ENCODE peak calls at places on chromosomes 3 and 15, in eight cellular contexts. F is IMR-90, I is ovary, Y is adrenal gland, R is A549, W is body of pancreas, A is esophagus squamous epithelium, O is tibial nerve. B is an unnamed sample. For H3K4me1, the result is how much of the 10 kb centered on the place peaks cover.

GRCh38 chr15:53811530-53811929 is 52.1 kb upstream of the WDR72 start:
- DNase-seq in F (no peak), I (no peak), Y (no peak), R (no peak), W (no peak), A (no peak), O (no peak), B (no peak)

GRCh38 chr15:43958894-43959330 is 132.1 kb downstream of the WDR76 start:
- DNase-seq in F (peak), I (no peak), Y (peak), R (no peak), W (no peak), A (no peak), O (no peak), B (no peak)

GRCh38 chr15:56042982-56043980 is 49.9 kb upstream of the NEDD4 start:
- DNase-seq in F (no peak), I (no peak), Y (no peak), R (no peak), W (no peak), A (no peak), O (no peak), B (no peak)

GRCh38 chr3:69079269-69080159 is 651 bp downstream of the UBA3 start:
- DNase-seq in F (no peak), I (peak), Y (peak), R (no peak), W (no peak), A (no peak), O (no peak), B (peak)

GRCh38 chr3:169241928-169242751 is 421.4 kb downstream of the MECOM start:
- DNase-seq in F (peak), I (no peak), Y (no peak), R (no peak), W (peak), A (no peak), O (no peak), B (no peak)

GRCh38 chr3:187360523-187361060 is 7.6 kb upstream of the RTP4 start:
- DNase-seq in F (no peak), I (no peak), Y (no peak), R (no peak), W (no peak), A (no peak), O (no peak), B (no peak)

GRCh38 chr3:195895078-195895899 is 13.1 kb downstream of the TNK2 start:
- DNase-seq in F (peak), I (peak), Y (peak), R (peak), W (no peak), A (no peak), O (no peak), B (peak)

GRCh38 chr3:69787436-69788168 is 48.3 kb downstream of the MITF start:
- DNase-seq in F (peak), I (no peak), Y (peak), R (no peak), W (no peak), A (no peak), O (no peak), B (no peak)

GRCh38 chr15:88574062-88574461 is 27.6 kb upstream of the DET1 start:
- DNase-seq in F (no peak), I (no peak), Y (no peak), R (no peak), W (no peak), A (no peak), O (no peak), B (no peak)

GRCh38 chr3:134039161-134039862 is 9.6 kb upstream of the SLCO2A1 start:
- DNase-seq in F (no peak), I (no peak), Y (no peak), R (no peak), W (no peak), A (no peak), O (no peak), B (peak)

GRCh38 chr3:24591661-24592555 is 97.3 kb upstream of the THRB start:
- DNase-seq in F (no peak), I (no peak), Y (no peak), R (no peak), W (no peak), A (no peak), O (no peak), B (no peak)

GRCh38 chr3:128420720-128421438 is 45.8 kb downstream of the DNAJB8 start:
- DNase-seq in F (no peak), I (no peak), Y (no peak), R (no peak), W (no peak), A (no peak), O (no peak), B (no peak)

GRCh38 chr3:32401541-32402052 is 9.9 kb downstream of the CMTM7 start:
- DNase-seq in F (peak), I (peak), Y (peak), R (peak), W (peak), A (peak), O (peak), B (peak)

GRCh38 chr3:9316881-9317341 is 45.9 kb upstream of the THUMPD3 start:
- DNase-seq in F (peak), I (peak), Y (peak), R (no peak), W (peak), A (no peak), O (no peak), B (no peak)

GRCh38 chr15:63312286-63312685 is 34.9 kb downstream of the APH1B start:
- DNase-seq in F (no peak), I (no peak), Y (no peak), R (no peak), W (no peak), A (no peak), O (no peak), B (no peak)
- TF ChIP-seq POLR2A in F (no peak), I (no peak), Y (no peak), R (no peak), W (no peak), A (no peak), O (no peak), B (no peak)

GRCh38 chr3:52469001-52469400 is 13.6 kb downstream of the NISCH start:
- DNase-seq in F (no peak), I (no peak), Y (no peak), R (no peak), W (peak), A (no peak), O (no peak), B (no peak)

GRCh38 chr3:52473031-52473430 is 17.6 kb downstream of the NISCH start:
- DNase-seq in F (no peak), I (no peak), Y (no peak), R (no peak), W (no peak), A (no peak), O (no peak), B (no peak)

GRCh38 chr3:52472239-52472783 is 16.9 kb downstream of the NISCH start:
- DNase-seq in F (no peak), I (no peak), Y (no peak), R (no peak), W (no peak), A (no peak), O (no peak), B (no peak)

GRCh38 chr3:52470920-52471319 is 15.5 kb downstream of the NISCH start:
- DNase-seq in F (no peak), I (no peak), Y (no peak), R (no peak), W (no peak), A (no peak), O (no peak), B (no peak)

DNA sequence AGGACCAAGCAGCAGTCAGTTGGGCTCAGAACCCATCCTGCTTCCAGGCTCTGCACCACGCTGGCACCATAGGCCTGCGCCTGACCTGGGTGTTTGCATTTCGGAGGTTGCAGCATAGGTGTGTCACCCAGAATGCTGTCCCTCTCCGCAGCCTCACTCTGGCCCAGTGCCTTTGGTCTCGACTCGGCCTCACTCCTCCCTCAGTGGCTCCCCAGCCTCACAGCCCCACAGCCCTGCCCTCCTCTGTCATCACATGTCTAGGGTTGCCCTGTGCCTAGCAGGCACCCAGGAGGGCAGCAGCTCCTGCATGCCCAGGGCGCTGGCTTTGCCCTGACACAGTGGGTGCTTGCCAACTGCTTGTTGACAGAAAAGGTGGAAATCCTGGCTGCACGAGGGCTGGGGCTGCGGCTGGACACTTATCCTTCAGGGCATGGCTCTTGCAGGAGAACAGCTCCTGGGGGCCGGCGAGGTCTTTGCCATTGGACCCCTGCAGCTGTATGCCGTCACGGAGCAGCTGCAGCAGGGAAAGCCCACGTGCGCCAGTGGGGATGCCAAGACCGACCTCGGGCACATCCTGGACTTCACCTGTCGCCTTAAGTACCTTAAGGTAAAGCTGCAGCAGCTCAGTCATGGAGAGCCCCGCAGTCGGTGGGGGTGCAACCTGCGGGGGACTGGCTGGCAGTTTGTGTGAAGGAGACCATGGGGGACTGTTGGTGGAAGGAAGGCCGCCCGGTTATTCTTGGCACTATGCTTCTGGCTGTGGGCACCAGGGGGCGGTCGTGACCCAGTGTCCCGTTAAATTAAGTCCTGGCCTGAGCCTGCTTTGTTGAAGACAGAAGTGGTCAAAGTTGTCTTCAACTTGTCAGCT is 16.2 kb downstream of the NISCH start:
- DNase-seq in F (peak), I (peak), Y (peak), R (peak), W (peak), A (no peak), O (peak), B (peak)
- H3K4me3 ChIP-seq in F (no peak), I (no peak), Y (no peak), R (no peak), W (no peak), A (no peak), O (no peak), B (no peak)

DNA sequence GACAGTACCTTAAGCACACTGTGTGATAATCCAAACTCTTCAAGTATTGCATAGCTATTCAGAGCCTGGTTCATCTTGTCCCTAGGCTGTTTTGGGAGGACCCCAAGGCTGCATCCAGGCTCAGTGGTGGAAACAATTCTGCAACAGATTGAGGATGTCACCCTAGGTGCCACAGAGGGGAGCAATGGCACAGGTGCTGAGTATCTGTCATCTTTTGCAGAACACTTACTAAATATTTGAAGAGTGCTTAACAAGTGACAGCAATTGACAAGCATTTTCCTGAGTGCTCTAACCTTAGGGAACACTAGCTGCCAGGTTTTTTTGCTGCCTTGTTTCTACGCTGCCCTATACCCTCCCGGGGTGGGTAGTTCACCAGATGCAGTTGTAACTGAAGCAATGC is 27.7 kb downstream of the STARD5 start:
- DNase-seq in F (no peak), I (no peak), Y (no peak), R (no peak), W (no peak), A (no peak), O (no peak), B (peak)
- H3K4me1 ChIP-seq in F (under half), I (under half), Y (under half), R (under half), W (under half), A (half or more), O (under half), B (half or more)

GRCh38 chr15:65873271-65873670 is 4.0 kb downstream of the RAB11A start:
- DNase-seq in F (no peak), I (no peak), Y (no peak), R (no peak), W (no peak), A (no peak), O (no peak), B (no peak)
- TF ChIP-seq POLR2A in F (no peak), I (no peak), Y (no peak), R (no peak), W (no peak), A (no peak), O (no peak), B (no peak)

GRCh38 chr15:39083213-39083612 is 497.7 kb upstream of the THBS1 start:
- DNase-seq in F (peak), I (no peak), Y (no peak), R (no peak), W (no peak), A (no peak), O (no peak), B (no peak)
- H3K4me3 ChIP-seq in F (no peak), I (no peak), Y (no peak), R (no peak), W (no peak), A (no peak), O (no peak), B (no peak)

GRCh38 chr3:52529376-52530333 is 4.0 kb downstream of the NT5DC2 start:
- DNase-seq in F (peak), I (peak), Y (peak), R (no peak), W (peak), A (no peak), O (no peak), B (no peak)
- H3K4me1 ChIP-seq in F (under half), I (under half), Y (under half), R (under half), W (under half), A (half or more), O (under half), B (under half)

GRCh38 chr3:20071182-20071581 is 30.9 kb downstream of the KAT2B start:
- DNase-seq in F (no peak), I (no peak), Y (no peak), R (no peak), W (no peak), A (no peak), O (no peak), B (no peak)
- TF ChIP-seq POLR2A in F (no peak), I (no peak), Y (no peak), R (no peak), W (no peak), A (no peak), O (no peak), B (no peak)

GRCh38 chr3:79769234-79769633 is 1.4 kb upstream of the ROBO1 start:
- DNase-seq in F (no peak), I (no peak), Y (no peak), R (no peak), W (no peak), A (no peak), O (no peak), B (no peak)

GRCh38 chr3:79767953-79768282 is at the start of gene ROBO1:
- DNase-seq in F (no peak), I (no peak), Y (no peak), R (no peak), W (no peak), A (no peak), O (no peak), B (no peak)

GRCh38 chr3:79767194-79767952 is 425 bp downstream of the ROBO1 start:
- DNase-seq in F (no peak), I (no peak), Y (no peak), R (no peak), W (no peak), A (no peak), O (no peak), B (no peak)

GRCh38 chr3:79765854-79766253 is 1.9 kb downstream of the ROBO1 start:
- DNase-seq in F (no peak), I (no peak), Y (no peak), R (no peak), W (no peak), A (no peak), O (no peak), B (no peak)

GRCh38 chr3:79766474-79767193 is 1.2 kb downstream of the ROBO1 start:
- DNase-seq in F (no peak), I (peak), Y (no peak), R (no peak), W (no peak), A (no peak), O (no peak), B (no peak)
- H3K4me3 ChIP-seq in F (no peak), I (peak), Y (no peak), R (no peak), W (no peak), A (peak), O (no peak), B (no peak)

GRCh38 chr15:90211440-90212168 is 10.5 kb downstream of the SEMA4B start:
- DNase-seq in F (peak), I (no peak), Y (no peak), R (peak), W (peak), A (no peak), O (no peak), B (peak)
- H3K4me1 ChIP-seq in F (under half), I (under half), Y (under half), R (half or more), W (half or more), A (half or more), O (under half), B (half or more)

B was measured in spleen.